ENCODE peak calls at places on chromosomes 16 and 17, in ten cellular contexts. W, D, X, N, M, I, V, Z, O and Q are unnamed samples.

GRCh38 chr16:71537643-71538042 is 11.4 kb downstream of the CHST4 start:
- DNase-seq in W (no peak), D (no peak), X (peak), N (peak), M (no peak), I (peak), V (peak), Z (peak), O (peak), Q (peak)

GRCh38 chr17:7491583-7491982 is 7.4 kb downstream of the POLR2A start:
- DNase-seq in W (no peak), D (no peak), X (no peak), N (no peak), M (no peak), I (no peak), V (no peak), Z (no peak), O (no peak), Q (no peak)

GRCh38 chr17:10105513-10106001 is 92.8 kb downstream of the GAS7 start:
- DNase-seq in W (no peak), D (no peak), X (no peak), N (peak), M (no peak), I (no peak), V (no peak), Z (no peak), O (no peak), Q (no peak)

GRCh38 chr16:20844588-20844987 is 38.3 kb downstream of the REXO5 start:
- DNase-seq in W (no peak), D (no peak), X (no peak), N (no peak), M (no peak), I (no peak), V (no peak), Z (no peak), O (no peak), Q (no peak)

GRCh38 chr16:48498761-48499600 is 111.0 kb downstream of the N4BP1 start:
- DNase-seq in W (peak), D (no peak), X (no peak), N (peak), M (no peak), I (peak), V (no peak), Z (no peak), O (no peak), Q (peak)

GRCh38 chr16:58365623-58366022 is 26.6 kb upstream of the GINS3 start:
- DNase-seq in W (no peak), D (no peak), X (no peak), N (no peak), M (no peak), I (no peak), V (no peak), Z (no peak), O (no peak), Q (no peak)

GRCh38 chr17:6536566-6537065 is 19.7 kb downstream of the PITPNM3 start:
- DNase-seq in W (no peak), D (no peak), X (no peak), N (no peak), M (no peak), I (no peak), V (no peak), Z (no peak), O (no peak), Q (no peak)

GRCh38 chr17:65143899-65144590 is 6.9 kb downstream of the RGS9 start:
- DNase-seq in W (no peak), D (no peak), X (no peak), N (no peak), M (no peak), I (no peak), V (no peak), Z (peak), O (no peak), Q (no peak)

GRCh38 chr17:19762515-19762961 is 14.4 kb upstream of the ALDH3A1 start:
- DNase-seq in W (peak), D (peak), X (peak), N (peak), M (peak), I (peak), V (peak), Z (no peak), O (peak), Q (peak)

GRCh38 chr17:348692-349425 is 3.7 kb downstream of the RPH3AL start:
- DNase-seq in W (no peak), D (no peak), X (no peak), N (no peak), M (no peak), I (no peak), V (no peak), Z (no peak), O (no peak), Q (peak)

GRCh38 chr17:77502626-77503292 is 362.0 kb downstream of the SEC14L1 start:
- DNase-seq in W (no peak), D (no peak), X (no peak), N (no peak), M (no peak), I (no peak), V (no peak), Z (no peak), O (peak), Q (no peak)

GRCh38 chr17:72515291-72516065 is 394.7 kb downstream of the SOX9 start:
- DNase-seq in W (no peak), D (peak), X (no peak), N (peak), M (no peak), I (no peak), V (peak), Z (peak), O (peak), Q (peak)

GRCh38 chr16:2963074-2963610 is 933 bp upstream of the KREMEN2 start:
- DNase-seq in W (no peak), D (no peak), X (no peak), N (no peak), M (no peak), I (no peak), V (no peak), Z (no peak), O (no peak), Q (no peak)

GRCh38 chr17:41972571-41973411 is 6.2 kb downstream of the CNP start:
- DNase-seq in W (peak), D (no peak), X (peak), N (no peak), M (no peak), I (peak), V (no peak), Z (no peak), O (peak), Q (peak)

GRCh38 chr17:74455025-74455585 is 11.3 kb upstream of the CD300A start:
- DNase-seq in W (no peak), D (no peak), X (no peak), N (no peak), M (no peak), I (no peak), V (no peak), Z (no peak), O (no peak), Q (no peak)

GRCh38 chr17:38509008-38509771 is 80.9 kb downstream of the ARHGAP23 start:
- DNase-seq in W (no peak), D (peak), X (peak), N (peak), M (peak), I (peak), V (no peak), Z (peak), O (peak), Q (peak)

GRCh38 chr17:7835818-7836595 is 2.0 kb downstream of the KDM6B start:
- DNase-seq in W (peak), D (peak), X (no peak), N (peak), M (no peak), I (no peak), V (peak), Z (no peak), O (peak), Q (peak)

GRCh38 chr16:86510465-86511261 is at the start of gene FOXF1:
- DNase-seq in W (no peak), D (no peak), X (no peak), N (peak), M (peak), I (no peak), V (no peak), Z (no peak), O (no peak), Q (no peak)

GRCh38 chr17:74768069-74768762 is 7.9 kb downstream of the NAT9 start:
- DNase-seq in W (no peak), D (peak), X (no peak), N (peak), M (no peak), I (no peak), V (peak), Z (no peak), O (peak), Q (peak)

GRCh38 chr17:46780003-46780373 is 38.5 kb downstream of the WNT3 start:
- DNase-seq in W (no peak), D (no peak), X (no peak), N (no peak), M (no peak), I (no peak), V (no peak), Z (no peak), O (peak), Q (no peak)

GRCh38 chr17:4806770-4807533 is at the start of gene PLD2:
- DNase-seq in W (peak), D (peak), X (peak), N (peak), M (peak), I (peak), V (peak), Z (peak), O (peak), Q (peak)

GRCh38 chr16:7246578-7246977 is 86.1 kb upstream of the RBFOX1 start:
- DNase-seq in W (no peak), D (no peak), X (no peak), N (peak), M (peak), I (no peak), V (peak), Z (no peak), O (no peak), Q (no peak)

GRCh38 chr17:30279156-30279555 is 12.6 kb downstream of the BLMH start:
- DNase-seq in W (no peak), D (no peak), X (no peak), N (no peak), M (no peak), I (no peak), V (no peak), Z (no peak), O (peak), Q (no peak)

GRCh38 chr17:71057448-71057847 is 888.1 kb downstream of the KCNJ2 start:
- DNase-seq in W (no peak), D (no peak), X (no peak), N (no peak), M (no peak), I (no peak), V (no peak), Z (no peak), O (no peak), Q (no peak)

GRCh38 chr17:77613627-77614026 is 344.9 kb upstream of the TNRC6C start:
- DNase-seq in W (no peak), D (no peak), X (no peak), N (no peak), M (no peak), I (no peak), V (no peak), Z (no peak), O (no peak), Q (no peak)

GRCh38 chr17:72465191-72466024 is 344.6 kb downstream of the SOX9 start:
- DNase-seq in W (no peak), D (no peak), X (peak), N (peak), M (no peak), I (no peak), V (peak), Z (no peak), O (no peak), Q (peak)

GRCh38 chr17:73420897-73421296 is 109.1 kb upstream of the CDC42EP4 start:
- DNase-seq in W (no peak), D (no peak), X (no peak), N (peak), M (no peak), I (no peak), V (peak), Z (no peak), O (peak), Q (peak)

GRCh38 chr17:17036520-17036998 is 5.7 kb upstream of the MPRIP start:
- DNase-seq in W (no peak), D (no peak), X (no peak), N (peak), M (no peak), I (no peak), V (no peak), Z (no peak), O (no peak), Q (no peak)

GRCh38 chr16:68792465-68793324 is 50.6 kb upstream of the TANGO6 start:
- DNase-seq in W (no peak), D (no peak), X (no peak), N (peak), M (no peak), I (no peak), V (no peak), Z (peak), O (no peak), Q (peak)

GRCh38 chr16:65754799-65755691 is 611.4 kb upstream of the CDH5 start:
- DNase-seq in W (no peak), D (no peak), X (no peak), N (no peak), M (no peak), I (peak), V (no peak), Z (no peak), O (peak), Q (no peak)

GRCh38 chr17:37592291-37592690 is 16.9 kb downstream of the SYNRG start:
- DNase-seq in W (no peak), D (no peak), X (no peak), N (no peak), M (no peak), I (no peak), V (no peak), Z (no peak), O (no peak), Q (no peak)

GRCh38 chr17:40456396-40456951 is 13.2 kb downstream of the IGFBP4 start:
- DNase-seq in W (no peak), D (no peak), X (no peak), N (peak), M (no peak), I (no peak), V (no peak), Z (no peak), O (no peak), Q (no peak)

GRCh38 chr16:83802135-83802534 is 5.6 kb upstream of the HSBP1 start:
- DNase-seq in W (no peak), D (no peak), X (no peak), N (peak), M (no peak), I (no peak), V (no peak), Z (peak), O (no peak), Q (peak)

GRCh38 chr17:13725286-13725990 is 123.7 kb upstream of the HS3ST3A1 start:
- DNase-seq in W (no peak), D (no peak), X (no peak), N (peak), M (no peak), I (no peak), V (no peak), Z (no peak), O (no peak), Q (peak)

GRCh38 chr16:8751481-8752311 is 45.7 kb downstream of the TMEM186 start:
- DNase-seq in W (no peak), D (no peak), X (no peak), N (peak), M (no peak), I (no peak), V (peak), Z (peak), O (no peak), Q (peak)

GRCh38 chr16:82580293-82580900 is 46.4 kb upstream of the CDH13 start:
- DNase-seq in W (no peak), D (peak), X (no peak), N (peak), M (no peak), I (no peak), V (peak), Z (peak), O (peak), Q (peak)

GRCh38 chr17:39209317-39210092 is 9.4 kb downstream of the RPL19 start:
- DNase-seq in W (no peak), D (no peak), X (no peak), N (peak), M (no peak), I (peak), V (peak), Z (no peak), O (peak), Q (peak)

GRCh38 chr17:13545941-13546340 is 55.8 kb downstream of the HS3ST3A1 start:
- DNase-seq in W (no peak), D (no peak), X (no peak), N (no peak), M (no peak), I (no peak), V (no peak), Z (no peak), O (no peak), Q (no peak)